ENCODE peak calls at places on chromosome 6, in ten cellular contexts. H is DMS 273 treated with DMSO at 0.1 percent for 48 hours; E is GM04504; J is NCI-H2107; M is stimulated activated CD8-positive, alpha-beta memory T cell treated with anti-CD3 and anti-CD28 coated beads, Interleukin-15, amount 100 ng/mL, for 24 hours; C is WTC11; A is aorta; F is T follicular helper cell; S is NCI-H1436; Y is central memory CD4-positive, alpha-beta T cell. Z is an unnamed sample.

GRCh38 chr6:81995548-81996289 is 243.2 kb upstream of the TENT5A start:
- DNase-seq in H (peak), E (no peak), J (no peak), M (no peak), C (no peak), A (no peak), F (no peak), S (no peak), Y (no peak), Z (no peak)

GRCh38 chr6:22302828-22303227 is 6.0 kb upstream of the PRL start:
- DNase-seq in H (no peak), E (peak), J (no peak), M (no peak), C (no peak), A (no peak), F (no peak), S (no peak), Y (no peak), Z (no peak)

GRCh38 chr6:122289721-122290501 is 109.5 kb upstream of the HSF2 start:
- DNase-seq in H (no peak), E (no peak), J (peak), M (no peak), C (peak), A (no peak), F (no peak), S (no peak), Y (no peak), Z (no peak)

GRCh38 chr6:49949062-49949461 is 14.9 kb downstream of the DEFB114 start:
- DNase-seq in H (no peak), E (no peak), J (no peak), M (no peak), C (no peak), A (no peak), F (no peak), S (no peak), Y (no peak), Z (no peak)

GRCh38 chr6:131660195-131660594 is 23.1 kb downstream of the ENPP3 start:
- DNase-seq in H (no peak), E (peak), J (no peak), M (no peak), C (no peak), A (no peak), F (no peak), S (no peak), Y (no peak), Z (no peak)

GRCh38 chr6:22413681-22414305 is 117.0 kb upstream of the PRL start:
- DNase-seq in H (no peak), E (no peak), J (no peak), M (no peak), C (no peak), A (no peak), F (no peak), S (no peak), Y (no peak), Z (no peak)

GRCh38 chr6:71406871-71407860 is 118.6 kb downstream of the OGFRL1 start:
- DNase-seq in H (no peak), E (no peak), J (no peak), M (no peak), C (peak), A (no peak), F (no peak), S (no peak), Y (no peak), Z (no peak)

GRCh38 chr6:69061066-69061465 is 426.0 kb downstream of the ADGRB3 start:
- DNase-seq in H (no peak), E (no peak), J (no peak), M (no peak), C (no peak), A (no peak), F (no peak), S (no peak), Y (no peak), Z (no peak)

GRCh38 chr6:159061805-159062563 is 17.2 kb upstream of the TAGAP start:
- DNase-seq in H (no peak), E (no peak), J (no peak), M (no peak), C (no peak), A (no peak), F (no peak), S (no peak), Y (peak), Z (no peak)

GRCh38 chr6:168514216-168514615 is 73.2 kb downstream of the SMOC2 start:
- DNase-seq in H (no peak), E (no peak), J (no peak), M (no peak), C (no peak), A (no peak), F (no peak), S (no peak), Y (no peak), Z (no peak)